ENCODE peak calls at places on chromosome 15, in five cellular contexts. K, U, A, V and R are unnamed samples.

GRCh38 chr15:70045045-70045444 is 52.7 kb downstream of the TLE3 start:
- DNase-seq in K (no peak), V (no peak), U (no peak), A (no peak), R (peak)

GRCh38 chr15:98174286-98174685 is 213.8 kb downstream of the ARRDC4 start:
- DNase-seq in V (no peak), A (no peak), U (no peak), K (no peak), R (no peak)

GRCh38 chr15:71201471-71201870 is 86.2 kb downstream of the THSD4 start:
- DNase-seq in U (peak), A (no peak), K (no peak), V (no peak), R (no peak)

GRCh38 chr15:59105839-59106238 is 893 bp downstream of the CCNB2 start:
- DNase-seq in K (peak), U (no peak), V (no peak), A (peak), R (no peak)

GRCh38 chr15:74773731-74774252 is 8.1 kb upstream of the CSK start:
- DNase-seq in U (no peak), V (no peak), K (no peak), A (no peak), R (no peak)

GRCh38 chr15:77035999-77036471 is 34.9 kb downstream of the TSPAN3 start:
- DNase-seq in V (no peak), U (no peak), K (peak), A (no peak), R (no peak)

GRCh38 chr15:50051811-50052419 is 67.1 kb downstream of the ATP8B4 start:
- DNase-seq in K (peak), U (peak), A (peak), V (no peak), R (peak)

GRCh38 chr15:60038111-60038521 is 34.0 kb downstream of the FOXB1 start:
- DNase-seq in A (no peak), U (peak), V (peak), K (no peak), R (no peak)

GRCh38 chr15:31365032-31365654 is 38.5 kb downstream of the KLF13 start:
- DNase-seq in U (no peak), K (no peak), A (no peak), V (no peak), R (no peak)

GRCh38 chr15:84734794-84735479 is 13.5 kb upstream of the ZNF592 start:
- DNase-seq in K (no peak), U (peak), V (peak), A (peak), R (peak)

GRCh38 chr15:25391971-25392733 is 46.7 kb downstream of the UBE3A start:
- DNase-seq in U (no peak), V (no peak), A (no peak), K (no peak), R (no peak)

GRCh38 chr15:41797194-41797593 is 22.9 kb downstream of the MAPKBP1 start:
- DNase-seq in V (no peak), U (no peak), K (no peak), A (no peak), R (no peak)

GRCh38 chr15:56964182-56964581 is 45.7 kb downstream of the TCF12 start:
- DNase-seq in U (no peak), K (no peak), V (no peak), A (no peak), R (no peak)

GRCh38 chr15:54462511-54462913 is 484.3 kb downstream of the UNC13C start:
- DNase-seq in U (no peak), A (no peak), V (no peak), K (no peak), R (no peak)

GRCh38 chr15:32119694-32120330 is 89.5 kb downstream of the CHRNA7 start:
- DNase-seq in K (peak), A (no peak), U (no peak), V (no peak), R (no peak)

GRCh38 chr15:57866149-57866736 is 159.7 kb downstream of the POLR2M start:
- DNase-seq in A (peak), V (peak), K (peak), U (peak), R (peak)

GRCh38 chr15:36221992-36222391 is 357.4 kb upstream of the CDIN1 start:
- DNase-seq in K (no peak), V (no peak), A (no peak), U (no peak), R (no peak)

GRCh38 chr15:25242957-25243799 is 195.6 kb downstream of the UBE3A start:
- DNase-seq in U (no peak), K (no peak), A (no peak), V (no peak), R (no peak)

GRCh38 chr15:98872777-98873176 is 134.8 kb downstream of the PGPEP1L start:
- DNase-seq in V (no peak), U (no peak), K (no peak), A (no peak), R (no peak)

GRCh38 chr15:98957655-98958054 is 49.9 kb downstream of the PGPEP1L start:
- DNase-seq in U (no peak), A (no peak), V (no peak), K (no peak), R (no peak)

GRCh38 chr15:50783895-50784294 is 18.4 kb upstream of the SPPL2A start:
- DNase-seq in A (no peak), K (no peak), V (no peak), U (no peak), R (no peak)

GRCh38 chr15:71079208-71080044 is 35.8 kb upstream of the THSD4 start:
- DNase-seq in U (peak), V (no peak), K (no peak), A (no peak), R (no peak)

GRCh38 chr15:58731756-58732535 is 17.6 kb downstream of the ADAM10 start:
- DNase-seq in V (no peak), K (no peak), U (peak), A (peak), R (no peak)

GRCh38 chr15:77025066-77025435 is 30.1 kb downstream of the PSTPIP1 start:
- DNase-seq in A (no peak), K (no peak), U (no peak), V (no peak), R (peak)

GRCh38 chr15:36814708-36815107 is 235.3 kb downstream of the CDIN1 start:
- DNase-seq in A (no peak), K (no peak), V (no peak), U (peak), R (peak)

GRCh38 chr15:87981969-87982368 is 274.6 kb downstream of the NTRK3 start:
- DNase-seq in U (no peak), K (no peak), V (no peak), A (no peak), R (no peak)

GRCh38 chr15:64501396-64501716 is 41.0 kb downstream of the ZNF609 start:
- DNase-seq in A (no peak), U (no peak), V (no peak), K (no peak), R (no peak)

GRCh38 chr15:101810905-101811304 is 1.1 kb upstream of the OR4F15 start:
- DNase-seq in K (no peak), U (peak), V (no peak), A (no peak), R (peak)

GRCh38 chr15:31214158-31214863 is 112.3 kb upstream of the KLF13 start:
- DNase-seq in V (no peak), A (no peak), U (no peak), K (no peak), R (no peak)

GRCh38 chr15:79543097-79543496 is 111.0 kb downstream of the MINAR1 start:
- DNase-seq in U (no peak), V (no peak), K (peak), A (no peak), R (no peak)
- TF ChIP-seq CTCF in U (no peak), V (peak), K (no peak), A (no peak), R (no peak)

GRCh38 chr15:73284073-73284472 is 84.7 kb downstream of the HCN4 start:
- DNase-seq in A (no peak), U (no peak), V (no peak), K (peak), R (no peak)
- TF ChIP-seq CTCF in A (peak), U (peak), V (no peak), K (peak), R (no peak)

GRCh38 chr15:68672781-68673205 is 94.0 kb downstream of the CORO2B start:
- DNase-seq in U (no peak), A (no peak), K (no peak), V (no peak), R (no peak)
- TF ChIP-seq CTCF in U (peak), A (peak), K (peak), V (peak), R (peak)

GRCh38 chr15:82031871-82032270 is 13.9 kb downstream of the MEX3B start:
- DNase-seq in K (no peak), V (no peak), A (no peak), U (no peak), R (no peak)
- TF ChIP-seq CTCF in K (no peak), V (no peak), A (no peak), U (no peak), R (no peak)

DNA sequence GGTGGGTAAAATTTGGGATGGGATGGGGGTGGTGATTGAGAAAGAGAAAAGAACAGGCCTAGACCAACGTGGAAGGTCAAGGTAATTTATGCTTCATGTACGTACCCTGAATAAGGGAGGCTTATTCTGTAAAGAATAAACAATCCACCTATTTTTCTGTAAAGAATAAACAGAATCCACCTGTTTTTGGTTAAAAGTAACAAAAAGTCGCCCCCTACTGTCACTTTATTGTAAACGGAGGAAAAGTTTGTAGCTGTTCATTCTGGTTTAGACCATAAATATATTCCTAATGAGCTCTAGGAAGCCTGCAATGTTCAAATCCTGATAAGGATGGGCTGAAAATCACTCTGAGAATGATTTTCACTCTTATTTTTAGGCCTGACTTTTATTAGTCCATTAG is 23.5 kb upstream of the SQOR start:
- DNase-seq in U (peak), A (no peak), K (peak), V (no peak), R (no peak)
- TF ChIP-seq CTCF in U (peak), A (peak), K (peak), V (peak), R (peak)

GRCh38 chr15:40405501-40406381 is at the start of gene IVD:
- DNase-seq in V (peak), A (peak), U (peak), K (peak), R (peak)
- TF ChIP-seq CTCF in V (no peak), A (no peak), U (no peak), K (no peak), R (no peak)

GRCh38 chr15:66805207-66805975 is 103.4 kb downstream of the SMAD6 start:
- DNase-seq in K (no peak), V (no peak), A (no peak), U (no peak), R (no peak)
- TF ChIP-seq CTCF in K (no peak), V (no peak), A (no peak), U (no peak), R (no peak)

DNA sequence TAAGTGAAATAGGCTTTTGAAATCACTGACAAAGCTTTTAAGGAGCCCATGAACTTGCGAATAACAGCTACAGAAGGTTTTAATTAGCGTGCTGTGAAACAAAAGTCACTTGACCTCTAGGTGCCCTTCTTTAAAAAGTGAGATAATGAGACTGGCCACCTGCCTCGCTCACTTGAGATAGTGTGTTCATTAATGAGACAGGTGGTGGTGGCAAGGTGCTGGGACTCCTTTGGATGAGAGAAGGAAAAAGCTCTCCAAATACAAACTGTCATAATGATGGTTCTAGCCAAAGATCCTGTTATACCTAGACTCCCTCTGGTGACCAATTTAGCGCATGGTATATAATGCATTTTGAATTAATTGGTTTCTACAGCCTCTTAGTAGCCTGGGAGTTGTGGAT is 22.7 kb upstream of the IREB2 start:
- DNase-seq in U (peak), A (peak), K (no peak), V (no peak), R (no peak)
- TF ChIP-seq CTCF in U (peak), A (peak), K (peak), V (peak), R (peak)

DNA sequence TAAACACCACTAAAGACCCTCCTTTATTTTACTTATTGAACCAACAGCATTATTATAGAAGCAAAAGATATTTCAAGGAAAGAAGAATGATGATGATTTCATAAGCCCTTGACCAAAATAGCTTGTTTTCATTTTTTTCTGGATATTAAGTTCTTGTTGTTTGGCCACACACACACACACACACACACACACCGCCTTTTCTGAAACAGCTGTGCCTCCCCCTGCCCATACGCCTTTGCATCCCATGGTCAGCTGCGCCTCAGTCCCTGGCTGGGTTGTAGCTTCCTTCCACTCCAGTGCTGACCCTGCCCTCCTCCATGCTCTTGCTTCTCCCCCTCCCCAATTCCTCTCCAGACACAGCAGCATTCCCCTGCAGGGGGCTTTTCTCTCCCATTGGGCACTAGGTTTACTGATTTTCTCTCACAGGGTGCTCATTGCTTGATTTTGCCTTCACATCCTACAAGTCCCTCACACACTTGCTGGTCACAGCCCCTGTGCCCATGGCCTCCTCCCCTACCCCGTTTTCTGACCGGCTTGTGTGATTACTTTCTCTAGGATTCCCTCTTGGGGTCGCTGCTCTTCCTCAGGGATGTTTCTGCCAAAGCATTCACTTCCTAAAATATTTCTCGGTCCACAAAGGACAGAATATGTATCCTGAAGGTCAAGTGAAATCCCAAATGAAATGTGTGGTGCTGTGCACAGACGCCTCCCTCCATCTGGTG is 18.4 kb downstream of the MESP1 start:
- DNase-seq in K (no peak), A (no peak), U (no peak), V (no peak), R (no peak)
- TF ChIP-seq CTCF in K (no peak), A (no peak), U (no peak), V (no peak), R (no peak)